ENCODE peak calls at places on chromosomes 12 and 14, in ten cellular contexts. One of them, this sample, is unnamed.

GRCh38 chr12:87491598-87491997 is 537.6 kb downstream of the C12orf50 start:
- DNase-seq in stomach: no peak
- DNase-seq in Peyer's patch: no peak
- DNase-seq in sigmoid colon: no peak
- DNase-seq in tibial nerve: no peak
- DNase-seq in IMR-90: no peak
- DNase-seq in heart left ventricle: no peak
- DNase-seq in HCT116: no peak
- DNase-seq in transverse colon: no peak
- DNase-seq in esophagus muscularis mucosa: no peak
- DNase-seq in this sample: no peak

GRCh38 chr14:91554535-91555332 is 44.6 kb upstream of the PPP4R3A start:
- DNase-seq in stomach: no peak
- DNase-seq in Peyer's patch: peak; percentile 87
- DNase-seq in sigmoid colon: no peak
- DNase-seq in tibial nerve: no peak
- DNase-seq in IMR-90: no peak
- DNase-seq in heart left ventricle: no peak
- DNase-seq in HCT116: no peak
- DNase-seq in transverse colon: peak; percentile 90
- DNase-seq in esophagus muscularis mucosa: no peak
- DNase-seq in this sample: no peak

GRCh38 chr12:88559199-88559598 is 21.1 kb downstream of the KITLG start:
- DNase-seq in stomach: no peak
- DNase-seq in Peyer's patch: no peak
- DNase-seq in sigmoid colon: no peak
- DNase-seq in tibial nerve: no peak
- DNase-seq in IMR-90: no peak
- DNase-seq in heart left ventricle: no peak
- DNase-seq in HCT116: no peak
- DNase-seq in transverse colon: no peak
- DNase-seq in esophagus muscularis mucosa: no peak
- DNase-seq in this sample: no peak

GRCh38 chr12:79531547-79531946 is 159.2 kb downstream of the PAWR start:
- DNase-seq in stomach: no peak
- DNase-seq in Peyer's patch: no peak
- DNase-seq in sigmoid colon: no peak
- DNase-seq in tibial nerve: no peak
- DNase-seq in IMR-90: peak; percentile 89
- DNase-seq in heart left ventricle: no peak
- DNase-seq in HCT116: no peak
- DNase-seq in transverse colon: no peak
- DNase-seq in esophagus muscularis mucosa: no peak
- DNase-seq in this sample: no peak

GRCh38 chr12:124445826-124446225 is 121.6 kb downstream of the NCOR2 start:
- DNase-seq in stomach: no peak
- DNase-seq in Peyer's patch: no peak
- DNase-seq in sigmoid colon: no peak
- DNase-seq in tibial nerve: no peak
- DNase-seq in IMR-90: no peak
- DNase-seq in heart left ventricle: no peak
- DNase-seq in HCT116: no peak
- DNase-seq in transverse colon: no peak
- DNase-seq in esophagus muscularis mucosa: no peak
- DNase-seq in this sample: no peak

GRCh38 chr14:34051966-34052657 is 101.2 kb upstream of the EGLN3 start:
- DNase-seq in stomach: no peak
- DNase-seq in Peyer's patch: peak; percentile 73
- DNase-seq in sigmoid colon: no peak
- DNase-seq in tibial nerve: no peak
- DNase-seq in IMR-90: no peak
- DNase-seq in heart left ventricle: no peak
- DNase-seq in HCT116: peak; percentile 88
- DNase-seq in transverse colon: peak; percentile 59
- DNase-seq in esophagus muscularis mucosa: peak; percentile 82
- DNase-seq in this sample: no peak

GRCh38 chr12:108967869-108968540 is 52.9 kb downstream of the SVOP start:
- DNase-seq in stomach: no peak
- DNase-seq in Peyer's patch: no peak
- DNase-seq in sigmoid colon: no peak
- DNase-seq in tibial nerve: no peak
- DNase-seq in IMR-90: no peak
- DNase-seq in heart left ventricle: no peak
- DNase-seq in HCT116: peak; percentile 40
- DNase-seq in transverse colon: no peak
- DNase-seq in esophagus muscularis mucosa: no peak
- DNase-seq in this sample: no peak

GRCh38 chr12:89622115-89622514 is 86.5 kb downstream of the ATP2B1 start:
- DNase-seq in stomach: no peak
- DNase-seq in Peyer's patch: no peak
- DNase-seq in sigmoid colon: no peak
- DNase-seq in tibial nerve: no peak
- DNase-seq in IMR-90: peak; percentile 11
- DNase-seq in heart left ventricle: no peak
- DNase-seq in HCT116: no peak
- DNase-seq in transverse colon: no peak
- DNase-seq in esophagus muscularis mucosa: no peak
- DNase-seq in this sample: no peak

GRCh38 chr12:57095440-57095839 is 6.5 kb downstream of the NAB2 start:
- DNase-seq in stomach: no peak
- DNase-seq in Peyer's patch: no peak
- DNase-seq in sigmoid colon: no peak
- DNase-seq in tibial nerve: no peak
- DNase-seq in IMR-90: no peak
- DNase-seq in heart left ventricle: no peak
- DNase-seq in HCT116: no peak
- DNase-seq in transverse colon: no peak
- DNase-seq in esophagus muscularis mucosa: no peak
- DNase-seq in this sample: no peak

GRCh38 chr12:19030180-19030579 is 99.4 kb upstream of the PLEKHA5 start:
- DNase-seq in stomach: no peak
- DNase-seq in Peyer's patch: no peak
- DNase-seq in sigmoid colon: no peak
- DNase-seq in tibial nerve: no peak
- DNase-seq in IMR-90: no peak
- DNase-seq in heart left ventricle: no peak
- DNase-seq in HCT116: no peak
- DNase-seq in transverse colon: no peak
- DNase-seq in esophagus muscularis mucosa: no peak
- DNase-seq in this sample: no peak

GRCh38 chr12:51403744-51404143 is 12.5 kb upstream of the GALNT6 start:
- DNase-seq in stomach: no peak
- DNase-seq in Peyer's patch: peak; percentile 73
- DNase-seq in sigmoid colon: no peak
- DNase-seq in tibial nerve: no peak
- DNase-seq in IMR-90: no peak
- DNase-seq in heart left ventricle: peak; percentile 67
- DNase-seq in HCT116: no peak
- DNase-seq in transverse colon: no peak
- DNase-seq in esophagus muscularis mucosa: no peak
- DNase-seq in this sample: no peak

GRCh38 chr12:52025301-52026172 is 18.8 kb downstream of the TAMALIN start:
- DNase-seq in stomach: peak; percentile 90
- DNase-seq in Peyer's patch: peak; percentile 94
- DNase-seq in sigmoid colon: peak; percentile 96
- DNase-seq in tibial nerve: peak; percentile 86
- DNase-seq in IMR-90: peak; percentile 77
- DNase-seq in heart left ventricle: peak; percentile 86
- DNase-seq in HCT116: peak; percentile 86
- DNase-seq in transverse colon: peak; percentile 90
- DNase-seq in esophagus muscularis mucosa: peak; percentile 98
- DNase-seq in this sample: no peak

GRCh38 chr12:66776974-66777373 is 98.1 kb upstream of the GRIP1 start:
- DNase-seq in stomach: no peak
- DNase-seq in Peyer's patch: peak; percentile 64
- DNase-seq in sigmoid colon: no peak
- DNase-seq in tibial nerve: no peak
- DNase-seq in IMR-90: no peak
- DNase-seq in heart left ventricle: no peak
- DNase-seq in HCT116: no peak
- DNase-seq in transverse colon: no peak
- DNase-seq in esophagus muscularis mucosa: no peak
- DNase-seq in this sample: no peak

GRCh38 chr12:114823701-114824100 is 139.7 kb upstream of the TBX3 start:
- DNase-seq in stomach: no peak
- DNase-seq in Peyer's patch: no peak
- DNase-seq in sigmoid colon: no peak
- DNase-seq in tibial nerve: no peak
- DNase-seq in IMR-90: no peak
- DNase-seq in heart left ventricle: no peak
- DNase-seq in HCT116: no peak
- DNase-seq in transverse colon: no peak
- DNase-seq in esophagus muscularis mucosa: no peak
- DNase-seq in this sample: no peak

GRCh38 chr14:75254901-75255300 is 23.7 kb upstream of the FOS start:
- DNase-seq in stomach: no peak
- DNase-seq in Peyer's patch: peak; percentile 71
- DNase-seq in sigmoid colon: no peak
- DNase-seq in tibial nerve: no peak
- DNase-seq in IMR-90: no peak
- DNase-seq in heart left ventricle: no peak
- DNase-seq in HCT116: no peak
- DNase-seq in transverse colon: peak; percentile 59
- DNase-seq in esophagus muscularis mucosa: no peak
- DNase-seq in this sample: no peak

GRCh38 chr12:20547788-20548575 is 147.2 kb upstream of the SLCO1C1 start:
- DNase-seq in stomach: no peak
- DNase-seq in Peyer's patch: no peak
- DNase-seq in sigmoid colon: no peak
- DNase-seq in tibial nerve: no peak
- DNase-seq in IMR-90: peak; percentile 45
- DNase-seq in heart left ventricle: no peak
- DNase-seq in HCT116: no peak
- DNase-seq in transverse colon: no peak
- DNase-seq in esophagus muscularis mucosa: no peak
- DNase-seq in this sample: no peak

GRCh38 chr12:6700646-6701051 is at the start of gene PIANP:
- DNase-seq in stomach: peak; percentile 36
- DNase-seq in Peyer's patch: peak; percentile 63
- DNase-seq in sigmoid colon: peak; percentile 72
- DNase-seq in tibial nerve: no peak
- DNase-seq in IMR-90: peak; percentile 21
- DNase-seq in heart left ventricle: peak; percentile 68
- DNase-seq in HCT116: no peak
- DNase-seq in transverse colon: peak; percentile 48
- DNase-seq in esophagus muscularis mucosa: no peak
- DNase-seq in this sample: no peak

GRCh38 chr12:79296128-79296527 is 394.6 kb downstream of the PAWR start:
- DNase-seq in stomach: no peak
- DNase-seq in Peyer's patch: no peak
- DNase-seq in sigmoid colon: no peak
- DNase-seq in tibial nerve: no peak
- DNase-seq in IMR-90: peak; percentile 46
- DNase-seq in heart left ventricle: no peak
- DNase-seq in HCT116: no peak
- DNase-seq in transverse colon: no peak
- DNase-seq in esophagus muscularis mucosa: no peak
- DNase-seq in this sample: no peak

GRCh38 chr12:65023485-65023884 is 97.6 kb downstream of the WIF1 start:
- DNase-seq in stomach: no peak
- DNase-seq in Peyer's patch: no peak
- DNase-seq in sigmoid colon: no peak
- DNase-seq in tibial nerve: no peak
- DNase-seq in IMR-90: no peak
- DNase-seq in heart left ventricle: no peak
- DNase-seq in HCT116: no peak
- DNase-seq in transverse colon: no peak
- DNase-seq in esophagus muscularis mucosa: no peak
- DNase-seq in this sample: no peak
- H3K27ac ChIP-seq in stomach: no peak overlapping the region
- H3K27ac ChIP-seq in Peyer's patch: peak overlapping the region; percentile 49
- H3K27ac ChIP-seq in sigmoid colon: no peak overlapping the region
- H3K27ac ChIP-seq in tibial nerve: no peak overlapping the region
- H3K27ac ChIP-seq in IMR-90: no peak overlapping the region
- H3K27ac ChIP-seq in heart left ventricle: no peak overlapping the region
- H3K27ac ChIP-seq in HCT116: no peak overlapping the region
- H3K27ac ChIP-seq in transverse colon: no peak overlapping the region
- H3K27ac ChIP-seq in esophagus muscularis mucosa: no peak overlapping the region
- H3K27ac ChIP-seq in this sample: no peak overlapping the region

GRCh38 chr12:104046306-104046705 is 3.7 kb downstream of the GLT8D2 start:
- DNase-seq in stomach: no peak
- DNase-seq in Peyer's patch: no peak
- DNase-seq in sigmoid colon: no peak
- DNase-seq in tibial nerve: no peak
- DNase-seq in IMR-90: no peak
- DNase-seq in heart left ventricle: no peak
- DNase-seq in HCT116: no peak
- DNase-seq in transverse colon: no peak
- DNase-seq in esophagus muscularis mucosa: no peak
- DNase-seq in this sample: no peak
- H3K4me3 ChIP-seq in stomach: no peak overlapping the region
- H3K4me3 ChIP-seq in Peyer's patch: no peak overlapping the region
- H3K4me3 ChIP-seq in sigmoid colon: no peak overlapping the region
- H3K4me3 ChIP-seq in tibial nerve: no peak overlapping the region
- H3K4me3 ChIP-seq in IMR-90: no peak overlapping the region
- H3K4me3 ChIP-seq in heart left ventricle: no peak overlapping the region
- H3K4me3 ChIP-seq in HCT116: no peak overlapping the region
- H3K4me3 ChIP-seq in transverse colon: no peak overlapping the region
- H3K4me3 ChIP-seq in esophagus muscularis mucosa: no peak overlapping the region
- H3K4me3 ChIP-seq in this sample: no peak overlapping the region

DNA sequence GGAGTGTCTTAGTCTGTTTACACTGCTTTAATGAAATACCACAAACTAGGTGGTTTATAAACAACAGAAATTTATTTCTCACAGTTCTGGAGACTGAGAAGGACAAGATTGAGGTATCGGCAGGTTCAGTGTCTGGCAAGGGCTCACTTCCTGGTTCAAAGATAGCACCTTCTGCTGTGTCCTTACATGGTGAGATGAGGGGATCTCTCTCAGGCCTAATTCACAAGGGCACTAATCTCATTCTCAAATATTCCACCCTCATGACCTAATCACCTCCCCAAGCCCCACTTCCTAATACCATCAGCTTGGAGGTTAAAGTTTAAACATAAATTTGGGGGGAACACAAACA is 35.0 kb upstream of the PLEK2 start:
- DNase-seq in stomach: no peak
- DNase-seq in Peyer's patch: no peak
- DNase-seq in sigmoid colon: no peak
- DNase-seq in tibial nerve: no peak
- DNase-seq in IMR-90: no peak
- DNase-seq in heart left ventricle: no peak
- DNase-seq in HCT116: no peak
- DNase-seq in transverse colon: no peak
- DNase-seq in esophagus muscularis mucosa: no peak
- DNase-seq in this sample: no peak
- TF ChIP-seq POLR2A in stomach: no peak
- TF ChIP-seq POLR2A in Peyer's patch: no peak
- TF ChIP-seq POLR2A in sigmoid colon: no peak
- TF ChIP-seq POLR2A in tibial nerve: no peak
- TF ChIP-seq POLR2A in IMR-90: no peak
- TF ChIP-seq POLR2A in heart left ventricle: no peak
- TF ChIP-seq POLR2A in HCT116: no peak
- TF ChIP-seq POLR2A in transverse colon: no peak
- TF ChIP-seq POLR2A in esophagus muscularis mucosa: no peak
- TF ChIP-seq POLR2A in this sample: no peak

DNA sequence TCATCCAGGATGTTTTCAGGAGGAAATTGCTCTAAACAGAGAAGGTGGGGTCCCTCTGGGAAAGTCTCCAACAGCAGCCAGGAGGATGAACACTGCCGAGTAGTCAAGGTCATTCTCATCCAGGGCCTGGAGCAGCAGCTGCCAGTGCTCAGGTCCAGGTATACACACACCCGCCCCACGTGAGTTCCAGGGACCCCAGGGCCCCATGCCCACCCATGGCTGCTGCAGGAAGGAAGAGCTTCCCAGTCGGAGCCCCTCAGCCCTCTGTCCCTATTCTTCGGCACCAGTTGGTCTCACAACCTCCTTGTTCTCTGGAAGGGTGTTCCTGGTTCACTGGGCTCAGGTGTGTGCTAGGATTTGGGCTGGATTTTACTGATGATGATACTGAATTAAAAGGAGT is 72.7 kb downstream of the ACTN1 start:
- DNase-seq in stomach: no peak
- DNase-seq in Peyer's patch: no peak
- DNase-seq in sigmoid colon: no peak
- DNase-seq in tibial nerve: no peak
- DNase-seq in IMR-90: no peak
- DNase-seq in heart left ventricle: no peak
- DNase-seq in HCT116: no peak
- DNase-seq in transverse colon: no peak
- DNase-seq in esophagus muscularis mucosa: no peak
- DNase-seq in this sample: no peak
- H3K27ac ChIP-seq in stomach: no peak overlapping the region
- H3K27ac ChIP-seq in Peyer's patch: no peak overlapping the region
- H3K27ac ChIP-seq in sigmoid colon: peak overlapping the region; percentile 99
- H3K27ac ChIP-seq in tibial nerve: no peak overlapping the region
- H3K27ac ChIP-seq in IMR-90: no peak overlapping the region
- H3K27ac ChIP-seq in heart left ventricle: no peak overlapping the region
- H3K27ac ChIP-seq in HCT116: no peak overlapping the region
- H3K27ac ChIP-seq in transverse colon: peak overlapping the region; percentile 16
- H3K27ac ChIP-seq in esophagus muscularis mucosa: peak overlapping the region; percentile 97
- H3K27ac ChIP-seq in this sample: peak overlapping the region; percentile 20

This sample was measured in esophagus squamous epithelium.